ENCODE peak calls at places on chromosomes 12 and 14, in eight cellular contexts. H is amniotic epithelial cell; V is stimulated activated CD8-positive, alpha-beta memory T cell treated with anti-CD3 and anti-CD28 coated beads, Interleukin-7, amount 100 ng/mL, for 1 hour; Q is endothelial cell; B is NAMALWA; O is hepatocyte; U is COR-L47; E is A549. L is an unnamed sample.

GRCh38 chr12:68746572-68747180 is 700 bp downstream of the SLC35E3 start:
- DNase-seq in H (peak), V (no peak), Q (peak), B (peak), O (peak), U (peak), E (peak), L (peak)

GRCh38 chr14:94575730-94576585 is 5.3 kb upstream of the SERPINA5 start:
- DNase-seq in H (peak), V (no peak), Q (no peak), B (no peak), O (no peak), U (no peak), E (no peak), L (no peak)

GRCh38 chr12:122558721-122559641 is 31.9 kb downstream of the KNTC1 start:
- DNase-seq in H (no peak), V (no peak), Q (no peak), B (no peak), O (no peak), U (no peak), E (no peak), L (no peak)

GRCh38 chr12:12693111-12693671 is 2.8 kb downstream of the GPR19 start:
- DNase-seq in H (no peak), V (no peak), Q (no peak), B (no peak), O (no peak), U (no peak), E (no peak), L (no peak)

GRCh38 chr12:64893961-64894360 is 69.5 kb downstream of the TBC1D30 start:
- DNase-seq in H (peak), V (no peak), Q (no peak), B (no peak), O (peak), U (no peak), E (no peak), L (no peak)

GRCh38 chr12:11785722-11786121 is 136.2 kb downstream of the ETV6 start:
- DNase-seq in H (peak), V (no peak), Q (no peak), B (no peak), O (no peak), U (no peak), E (no peak), L (no peak)

GRCh38 chr12:45234134-45234865 is 18.4 kb downstream of the ANO6 start:
- DNase-seq in H (peak), V (no peak), Q (peak), B (no peak), O (peak), U (no peak), E (peak), L (peak)

GRCh38 chr12:55699471-55700055 is 8.1 kb downstream of the ITGA7 start:
- DNase-seq in H (no peak), V (no peak), Q (no peak), B (no peak), O (no peak), U (no peak), E (no peak), L (no peak)

GRCh38 chr14:99571303-99571986 is 32.6 kb downstream of the CCDC85C start:
- DNase-seq in H (no peak), V (no peak), Q (no peak), B (no peak), O (no peak), U (peak), E (no peak), L (no peak)

GRCh38 chr14:53807580-53807979 is 149.0 kb downstream of the BMP4 start:
- DNase-seq in H (no peak), V (no peak), Q (no peak), B (no peak), O (no peak), U (no peak), E (no peak), L (peak)

GRCh38 chr12:52355181-52355580 is 12.1 kb downstream of the KRT85 start:
- DNase-seq in H (no peak), V (no peak), Q (no peak), B (no peak), O (no peak), U (no peak), E (no peak), L (no peak)

GRCh38 chr12:107225626-107226025 is 132.3 kb upstream of the CRY1 start:
- DNase-seq in H (peak), V (no peak), Q (peak), B (no peak), O (no peak), U (no peak), E (peak), L (peak)

GRCh38 chr12:3461391-3461790 is 29.6 kb upstream of the PRMT8 start:
- DNase-seq in H (no peak), V (no peak), Q (no peak), B (no peak), O (no peak), U (no peak), E (no peak), L (no peak)